ENCODE peak calls at places on chromosomes 1 and 21, in eight cellular contexts. X is pancreas, H is fibroblast of the aortic adventitia, A is cardiac fibroblast, F is esophagus squamous epithelium, P is astrocyte of the spinal cord, S is choroid plexus epithelial cell, I is left lung. M is an unnamed sample.

GRCh38 chr1:218751208-218751948 is 406.2 kb downstream of the TGFB2 start:
- DNase-seq in X (no peak), H (no peak), F (no peak), A (no peak), I (no peak), S (no peak), P (no peak), M (no peak)

GRCh38 chr1:21149430-21149861 is 27.3 kb downstream of the EIF4G3 start:
- DNase-seq in P (peak; percentile 67), H (peak; percentile 49), S (peak; percentile 58), A (peak; percentile 82), F (no peak), X (no peak), I (no peak), M (no peak)

GRCh38 chr1:2582401-2582800 is 4.2 kb upstream of the PRXL2B start:
- DNase-seq in I (no peak), P (no peak), F (no peak), H (no peak), X (no peak), S (peak; percentile 24), A (no peak), M (peak; percentile 42)

GRCh38 chr1:48999321-48999720 is 222.6 kb upstream of the BEND5 start:
- DNase-seq in F (no peak), X (no peak), I (no peak), S (no peak), H (no peak), P (no peak), A (no peak), M (no peak)

GRCh38 chr1:223844521-223844961 is 1.2 kb downstream of the TP53BP2 start:
- DNase-seq in I (no peak), X (no peak), S (no peak), H (no peak), P (no peak), F (no peak), A (no peak), M (no peak)

GRCh38 chr1:57704231-57704630 is 280.4 kb upstream of the DAB1 start:
- DNase-seq in I (no peak), P (no peak), A (no peak), X (no peak), S (no peak), F (no peak), H (no peak), M (no peak)

GRCh38 chr21:37758997-37759396 is 157.3 kb downstream of the KCNJ6 start:
- DNase-seq in A (peak; percentile 44), H (peak; percentile 14), S (peak; percentile 77), X (no peak), F (no peak), I (peak; percentile 40), P (peak; percentile 50), M (peak; percentile 34)

GRCh38 chr21:43702785-43703067 is 16.2 kb upstream of the PDXK start:
- DNase-seq in X (no peak), I (no peak), A (peak; percentile 14), S (no peak), F (no peak), H (no peak), P (no peak), M (no peak)

GRCh38 chr21:36791695-36792451 is 93.0 kb downstream of the SIM2 start:
- DNase-seq in I (no peak), H (no peak), F (no peak), A (no peak), X (no peak), P (no peak), S (no peak), M (no peak)

GRCh38 chr1:150876111-150876434 is 326 bp downstream of the ARNT start:
- DNase-seq in F (no peak), I (no peak), A (peak; percentile 75), P (peak; percentile 63), H (peak; percentile 65), X (no peak), S (peak; percentile 78), M (no peak)

GRCh38 chr1:55848906-55849305 is 633.7 kb upstream of the USP24 start:
- DNase-seq in I (no peak), P (no peak), X (no peak), H (peak; percentile 69), F (no peak), A (peak; percentile 57), S (peak; percentile 68), M (peak; percentile 84)

GRCh38 chr1:196607940-196608339 is 300 bp downstream of the KCNT2 start:
- DNase-seq in A (peak; percentile 17), H (peak; percentile 5), I (no peak), P (peak; percentile 20), S (peak; percentile 18), F (no peak), X (no peak), M (peak; percentile 24)

GRCh38 chr1:19814244-19814661 is 830 bp downstream of the RNF186 start:
- DNase-seq in H (no peak), F (no peak), A (no peak), I (no peak), X (peak; percentile 72), S (no peak), P (no peak), M (no peak)

DNA sequence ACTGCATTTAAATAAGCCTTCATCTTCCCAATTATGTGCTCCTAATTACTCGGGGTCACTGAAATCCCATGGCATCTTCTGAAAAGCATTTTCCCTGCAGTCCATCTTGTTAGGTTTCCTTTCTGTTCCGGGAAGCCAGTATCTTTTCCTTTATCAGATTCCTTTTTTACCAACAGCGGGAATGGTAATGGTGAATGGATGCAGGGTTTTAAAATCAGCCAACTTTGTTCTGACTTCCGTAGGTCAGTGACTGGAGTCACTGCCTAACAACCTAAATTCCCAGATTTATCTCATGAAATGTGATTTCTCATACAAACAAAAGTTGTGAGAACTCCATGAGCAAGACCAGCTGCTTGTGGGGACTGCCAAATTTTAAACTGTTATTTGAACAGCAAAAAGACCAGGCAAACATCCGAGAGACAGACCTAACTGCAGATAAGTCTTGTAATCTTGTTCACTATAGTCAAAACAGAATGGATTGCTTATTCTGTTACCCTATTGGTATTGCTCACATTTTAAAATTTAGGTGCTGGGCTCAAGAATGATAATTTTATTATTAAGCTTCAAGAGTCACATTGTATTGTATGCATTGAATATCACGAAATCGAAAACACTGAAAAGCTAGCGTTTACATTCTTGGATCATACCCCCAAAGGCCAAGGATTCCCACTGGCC is 1.2 kb upstream of the RWDD3 start:
- DNase-seq in S (peak; percentile 12), I (no peak), H (peak; percentile 78), F (no peak), A (peak; percentile 73), X (peak; percentile 40), P (no peak), M (no peak)
- H3K4me3 ChIP-seq in S (peak overlapping the region; percentile 95), I (peak overlapping the region; percentile 81), H (peak overlapping the region; percentile 85), F (peak overlapping the region; percentile 90), A (peak overlapping the region; percentile 60), X (peak overlapping the region; percentile 97), P (peak overlapping the region; percentile 88), M (peak overlapping the region; percentile 94)

GRCh38 chr1:43383449-43383848 is 6.2 kb downstream of the MED8 start:
- DNase-seq in H (no peak), S (no peak), A (no peak), I (no peak), X (no peak), P (no peak), F (no peak), M (no peak)
- TF ChIP-seq CTCF in H (no peak), S (peak; percentile 9), A (no peak), I (no peak), X (no peak), P (no peak), F (no peak), M (no peak)

DNA sequence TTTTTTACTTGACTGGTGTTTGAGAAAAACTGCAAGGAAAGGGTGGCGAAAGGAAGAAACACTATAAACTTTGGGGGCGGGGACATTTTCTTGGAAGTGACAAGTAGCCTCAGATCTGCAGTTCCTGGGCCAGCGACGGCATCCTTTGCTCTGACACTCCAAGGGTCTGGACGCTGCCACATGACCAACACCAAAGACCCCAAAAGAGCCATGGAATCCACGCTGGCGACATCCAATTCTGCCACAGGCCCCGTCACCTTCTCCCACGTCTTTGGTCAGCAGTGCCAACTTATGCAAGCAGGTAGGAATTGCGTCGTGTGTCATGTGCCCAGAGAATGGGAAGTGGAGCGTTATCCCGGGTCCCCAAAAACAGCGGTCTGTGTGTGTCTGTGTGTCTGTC is 193.5 kb downstream of the PRDM2 start:
- DNase-seq in X (no peak), F (no peak), P (no peak), I (no peak), S (no peak), A (no peak), H (no peak), M (no peak)
- H3K4me3 ChIP-seq in X (no peak overlapping the region), F (peak overlapping the region; percentile 62), P (no peak overlapping the region), I (peak overlapping the region; percentile 31), S (no peak overlapping the region), A (peak overlapping the region; percentile 41), H (no peak overlapping the region), M (peak overlapping the region; percentile 20)

GRCh38 chr1:68379085-68379478 is 70.7 kb downstream of the RPE65 start:
- DNase-seq in A (no peak), X (no peak), H (no peak), S (no peak), I (no peak), F (no peak), P (peak; percentile 8), M (peak; percentile 60)

GRCh38 chr1:68384872-68385390 is 64.8 kb downstream of the RPE65 start:
- DNase-seq in I (no peak), A (peak; percentile 77), X (no peak), P (peak; percentile 87), H (peak; percentile 89), F (no peak), S (no peak), M (peak; percentile 75)

GRCh38 chr1:68378296-68379084 is 71.3 kb downstream of the RPE65 start:
- DNase-seq in A (no peak), I (no peak), H (peak; percentile 12), F (no peak), P (peak; percentile 40), S (peak; percentile 29), X (no peak), M (peak; percentile 81)

GRCh38 chr1:68384321-68384813 is 65.4 kb downstream of the RPE65 start:
- DNase-seq in A (peak; percentile 97), P (peak; percentile 100), S (peak; percentile 99), I (no peak), X (no peak), H (peak; percentile 98), F (no peak), M (peak; percentile 98)

GRCh38 chr1:68383092-68383491 is 66.7 kb downstream of the RPE65 start:
- DNase-seq in I (no peak), H (no peak), F (no peak), S (no peak), A (no peak), P (no peak), X (no peak), M (no peak)
- TF ChIP-seq CTCF in I (no peak), H (no peak), F (no peak), S (no peak), A (no peak), P (no peak), X (no peak), M (no peak)

GRCh38 chr1:50637460-50637859 is 214.2 kb upstream of the DMRTA2 start:
- DNase-seq in X (no peak), S (peak; percentile 28), A (no peak), H (no peak), F (no peak), I (no peak), P (no peak), M (no peak)

DNA sequence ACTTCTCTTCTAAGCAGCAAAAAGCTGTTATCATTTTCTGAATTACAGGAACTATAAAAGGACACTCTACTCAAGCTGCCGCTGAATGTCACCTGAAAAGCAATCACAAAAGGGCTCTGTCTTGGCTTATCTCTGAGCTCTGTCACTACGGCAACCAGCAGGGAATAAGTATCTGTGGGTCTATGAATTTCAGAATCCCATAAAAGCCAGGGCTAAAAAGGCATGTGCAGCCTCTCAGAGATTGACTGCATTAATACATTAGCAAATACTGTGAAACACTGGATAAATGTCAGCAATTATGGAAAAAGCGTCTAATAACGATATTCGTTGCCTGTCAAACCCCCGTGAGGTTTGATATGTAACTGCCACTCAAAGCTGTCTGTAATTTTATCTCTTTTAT is 210.2 kb upstream of the DMRTA2 start:
- DNase-seq in P (no peak), A (no peak), F (no peak), H (no peak), X (no peak), S (no peak), I (no peak), M (no peak)
- H3K4me3 ChIP-seq in P (no peak overlapping the region), A (no peak overlapping the region), F (no peak overlapping the region), H (no peak overlapping the region), X (no peak overlapping the region), S (no peak overlapping the region), I (no peak overlapping the region), M (no peak overlapping the region)